ENCODE peak calls at places on chromosomes 2 and 18, in ten cellular contexts. K is pancreas, Q is heart right ventricle, S is RWPE2, I is IMR-90, J is HCT116, H is lower lobe of right lung, Y is A549, E is psoas muscle, M is gastrocnemius medialis. V is an unnamed sample.

GRCh38 chr18:59220164-59220783 is 316 bp downstream of the GRP start:
- ATAC-seq in K (no peak), Q (no peak), S (peak), I (no peak), J (no peak), H (no peak), Y (peak), E (no peak), M (no peak), V (no peak)

GRCh38 chr2:225140761-225141160 is 98.5 kb upstream of the DOCK10 start:
- ATAC-seq in K (no peak), Q (no peak), S (no peak), I (no peak), J (no peak), H (no peak), Y (no peak), E (no peak), M (no peak), V (no peak)

GRCh38 chr18:23662309-23663263 is at the start of gene ANKRD29:
- ATAC-seq in K (peak), Q (peak), S (peak), I (peak), J (peak), H (peak), Y (peak), E (peak), M (peak), V (peak)

GRCh38 chr2:110101911-110102774 is 13.5 kb downstream of the MALL start:
- ATAC-seq in K (peak), Q (no peak), S (no peak), I (no peak), J (no peak), H (no peak), Y (peak), E (no peak), M (no peak), V (no peak)

GRCh38 chr18:23885750-23886149 is 128.8 kb upstream of the TTC39C start:
- ATAC-seq in K (no peak), Q (no peak), S (no peak), I (no peak), J (no peak), H (no peak), Y (no peak), E (no peak), M (no peak), V (no peak)

GRCh38 chr2:64331846-64332245 is 122.1 kb upstream of the LGALSL start:
- ATAC-seq in K (no peak), Q (no peak), S (no peak), I (no peak), J (no peak), H (no peak), Y (no peak), E (peak), M (no peak), V (no peak)

GRCh38 chr2:213187386-213187785 is 36.0 kb upstream of the IKZF2 start:
- ATAC-seq in K (no peak), Q (no peak), S (no peak), I (no peak), J (no peak), H (no peak), Y (no peak), E (no peak), M (no peak), V (no peak)

GRCh38 chr18:22020127-22020866 is 149.1 kb upstream of the GATA6 start:
- ATAC-seq in K (peak), Q (no peak), S (no peak), I (no peak), J (no peak), H (peak), Y (no peak), E (no peak), M (no peak), V (no peak)

GRCh38 chr18:76251691-76252090 is 243.4 kb downstream of the ZNF516 start:
- ATAC-seq in K (no peak), Q (no peak), S (no peak), I (no peak), J (no peak), H (no peak), Y (no peak), E (no peak), M (no peak), V (no peak)

GRCh38 chr18:61750840-61751668 is 141.8 kb downstream of the RNF152 start:
- ATAC-seq in K (no peak), Q (peak), S (no peak), I (no peak), J (no peak), H (no peak), Y (no peak), E (no peak), M (no peak), V (no peak)

GRCh38 chr2:241869087-241869961 is at the start of gene RTP5:
- ATAC-seq in K (no peak), Q (no peak), S (no peak), I (no peak), J (no peak), H (no peak), Y (no peak), E (no peak), M (no peak), V (no peak)

GRCh38 chr18:35697869-35698268 is 116.3 kb downstream of the GALNT1 start:
- ATAC-seq in K (no peak), Q (no peak), S (no peak), I (no peak), J (no peak), H (no peak), Y (no peak), E (no peak), M (no peak), V (no peak)

GRCh38 chr2:16161768-16162490 is 221.6 kb downstream of the MYCN start:
- ATAC-seq in K (no peak), Q (no peak), S (no peak), I (no peak), J (no peak), H (no peak), Y (no peak), E (no peak), M (no peak), V (no peak)

GRCh38 chr2:232866104-232866503 is 4.0 kb upstream of the SNORC start:
- ATAC-seq in K (no peak), Q (no peak), S (no peak), I (no peak), J (no peak), H (no peak), Y (no peak), E (no peak), M (no peak), V (no peak)

GRCh38 chr18:3162181-3162580 is 57.6 kb downstream of the MYOM1 start:
- ATAC-seq in K (peak), Q (no peak), S (no peak), I (no peak), J (peak), H (peak), Y (no peak), E (peak), M (peak), V (no peak)

GRCh38 chr2:102093662-102094061 is 48.9 kb upstream of the IL1R1 start:
- ATAC-seq in K (no peak), Q (no peak), S (no peak), I (no peak), J (no peak), H (no peak), Y (no peak), E (no peak), M (no peak), V (no peak)

GRCh38 chr2:165743442-165743841 is 50.6 kb downstream of the GALNT3 start:
- ATAC-seq in K (no peak), Q (no peak), S (no peak), I (no peak), J (no peak), H (no peak), Y (no peak), E (no peak), M (no peak), V (no peak)

GRCh38 chr18:32443356-32443755 is 27.3 kb downstream of the GAREM1 start:
- ATAC-seq in K (no peak), Q (no peak), S (no peak), I (no peak), J (no peak), H (no peak), Y (no peak), E (no peak), M (no peak), V (no peak)

GRCh38 chr18:32440478-32440877 is 30.2 kb downstream of the GAREM1 start:
- ATAC-seq in K (no peak), Q (no peak), S (no peak), I (no peak), J (no peak), H (no peak), Y (no peak), E (no peak), M (no peak), V (no peak)

GRCh38 chr18:32439802-32440201 is 30.9 kb downstream of the GAREM1 start:
- ATAC-seq in K (no peak), Q (no peak), S (no peak), I (no peak), J (peak), H (no peak), Y (peak), E (no peak), M (no peak), V (no peak)

GRCh38 chr18:32442575-32442974 is 28.1 kb downstream of the GAREM1 start:
- ATAC-seq in K (no peak), Q (no peak), S (no peak), I (no peak), J (no peak), H (no peak), Y (no peak), E (no peak), M (no peak), V (no peak)

DNA sequence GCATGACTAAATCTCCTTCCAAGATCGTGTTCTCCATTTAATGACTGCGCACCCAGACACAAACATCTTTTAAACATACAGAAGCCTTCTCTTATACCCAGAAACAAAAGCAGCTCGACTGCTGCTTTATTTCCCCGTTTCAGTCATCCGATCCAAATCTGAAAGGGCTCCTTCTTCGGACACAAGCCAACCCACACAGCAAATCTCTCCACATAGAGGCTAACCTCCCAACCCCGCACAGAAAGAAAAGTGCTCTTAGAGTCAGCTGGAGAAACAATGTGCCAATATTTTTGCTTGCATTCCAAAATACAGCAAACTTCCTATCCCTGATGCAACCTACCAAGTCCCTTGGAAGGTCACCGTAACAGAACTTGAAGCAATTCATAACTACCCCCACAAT is 29.1 kb downstream of the GAREM1 start:
- ATAC-seq in K (no peak), Q (peak), S (no peak), I (no peak), J (no peak), H (peak), Y (no peak), E (peak), M (no peak), V (no peak)
- H3K4me3 ChIP-seq in K (no peak), Q (peak), S (no peak), I (no peak), J (no peak), H (peak), Y (no peak), E (peak), M (peak), V (no peak)

GRCh38 chr2:170714156-170715061 is 728 bp upstream of the SP5 start:
- ATAC-seq in K (peak), Q (peak), S (peak), I (no peak), J (peak), H (peak), Y (peak), E (peak), M (peak), V (peak)
- H3K4me3 ChIP-seq in K (peak), Q (peak), S (peak), I (peak), J (peak), H (peak), Y (peak), E (peak), M (peak), V (peak)

DNA sequence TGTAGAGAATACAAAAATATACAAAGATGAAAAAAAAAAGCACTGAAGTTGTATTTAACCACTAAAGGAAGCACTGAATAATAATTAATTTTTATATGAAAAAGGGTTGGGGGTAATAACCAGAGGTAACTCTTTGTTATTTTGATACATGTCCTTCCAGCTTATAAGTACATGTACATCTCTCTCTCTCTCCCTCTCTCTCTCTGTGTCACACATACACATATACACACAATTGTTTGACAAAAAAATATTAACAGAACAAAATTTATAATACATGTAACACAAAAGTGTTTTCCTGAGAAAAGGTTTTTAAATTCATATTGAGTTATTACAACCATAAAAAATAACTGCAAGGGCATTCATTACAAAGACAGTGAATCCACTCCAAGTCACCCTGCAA is 4.6 kb downstream of the WIPF1 start:
- ATAC-seq in K (no peak), Q (no peak), S (no peak), I (no peak), J (no peak), H (no peak), Y (no peak), E (no peak), M (no peak), V (no peak)
- H3K4me3 ChIP-seq in K (no peak), Q (peak), S (no peak), I (no peak), J (no peak), H (peak), Y (no peak), E (peak), M (peak), V (no peak)

GRCh38 chr2:221914334-221914733 is 342.2 kb upstream of the EPHA4 start:
- ATAC-seq in K (no peak), Q (no peak), S (no peak), I (no peak), J (no peak), H (no peak), Y (no peak), E (no peak), M (no peak), V (no peak)

GRCh38 chr2:221911316-221911715 is 339.2 kb upstream of the EPHA4 start:
- ATAC-seq in K (no peak), Q (no peak), S (no peak), I (no peak), J (no peak), H (no peak), Y (no peak), E (no peak), M (no peak), V (no peak)

GRCh38 chr2:221915926-221916325 is 343.8 kb upstream of the EPHA4 start:
- ATAC-seq in K (no peak), Q (no peak), S (no peak), I (no peak), J (no peak), H (no peak), Y (no peak), E (no peak), M (no peak), V (no peak)

GRCh38 chr2:221908518-221908917 is 336.4 kb upstream of the EPHA4 start:
- ATAC-seq in K (no peak), Q (no peak), S (no peak), I (no peak), J (no peak), H (no peak), Y (no peak), E (no peak), M (no peak), V (no peak)

DNA sequence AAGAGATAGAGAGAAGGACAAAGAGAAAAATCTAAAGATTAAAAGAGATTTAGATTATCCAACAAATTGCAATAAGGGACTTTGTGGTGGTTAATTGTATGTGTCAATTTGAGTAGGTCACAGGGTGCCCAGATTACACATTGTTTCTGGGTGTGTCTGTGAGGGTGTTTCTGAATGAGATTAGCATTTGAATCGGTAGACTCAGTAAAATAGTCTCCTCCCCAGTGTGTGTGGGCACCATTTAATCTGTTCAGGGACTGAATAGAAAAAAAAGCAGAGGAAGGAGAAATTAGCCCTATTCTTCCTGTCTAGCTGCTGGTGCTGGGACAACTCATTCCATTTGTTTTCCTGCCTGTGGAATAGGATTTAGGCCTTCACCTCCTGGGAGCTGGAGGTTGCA is 339.8 kb upstream of the EPHA4 start:
- ATAC-seq in K (no peak), Q (no peak), S (no peak), I (no peak), J (no peak), H (no peak), Y (no peak), E (no peak), M (no peak), V (no peak)
- H3K4me3 ChIP-seq in K (no peak), Q (no peak), S (no peak), I (no peak), J (no peak), H (no peak), Y (no peak), E (no peak), M (no peak), V (no peak)

GRCh38 chr2:170717991-170718589 is 3.0 kb downstream of the SP5 start:
- ATAC-seq in K (no peak), Q (no peak), S (no peak), I (no peak), J (no peak), H (no peak), Y (no peak), E (no peak), M (no peak), V (no peak)

GRCh38 chr2:170715932-170716777 is 1.0 kb downstream of the SP5 start:
- ATAC-seq in K (no peak), Q (no peak), S (peak), I (no peak), J (no peak), H (peak), Y (peak), E (peak), M (no peak), V (no peak)

GRCh38 chr2:170715062-170715931 is at the start of gene SP5:
- ATAC-seq in K (peak), Q (peak), S (peak), I (peak), J (peak), H (peak), Y (peak), E (peak), M (peak), V (peak)

GRCh38 chr2:170717599-170717963 is 2.4 kb downstream of the SP5 start:
- ATAC-seq in K (no peak), Q (no peak), S (no peak), I (no peak), J (no peak), H (no peak), Y (no peak), E (no peak), M (no peak), V (no peak)

DNA sequence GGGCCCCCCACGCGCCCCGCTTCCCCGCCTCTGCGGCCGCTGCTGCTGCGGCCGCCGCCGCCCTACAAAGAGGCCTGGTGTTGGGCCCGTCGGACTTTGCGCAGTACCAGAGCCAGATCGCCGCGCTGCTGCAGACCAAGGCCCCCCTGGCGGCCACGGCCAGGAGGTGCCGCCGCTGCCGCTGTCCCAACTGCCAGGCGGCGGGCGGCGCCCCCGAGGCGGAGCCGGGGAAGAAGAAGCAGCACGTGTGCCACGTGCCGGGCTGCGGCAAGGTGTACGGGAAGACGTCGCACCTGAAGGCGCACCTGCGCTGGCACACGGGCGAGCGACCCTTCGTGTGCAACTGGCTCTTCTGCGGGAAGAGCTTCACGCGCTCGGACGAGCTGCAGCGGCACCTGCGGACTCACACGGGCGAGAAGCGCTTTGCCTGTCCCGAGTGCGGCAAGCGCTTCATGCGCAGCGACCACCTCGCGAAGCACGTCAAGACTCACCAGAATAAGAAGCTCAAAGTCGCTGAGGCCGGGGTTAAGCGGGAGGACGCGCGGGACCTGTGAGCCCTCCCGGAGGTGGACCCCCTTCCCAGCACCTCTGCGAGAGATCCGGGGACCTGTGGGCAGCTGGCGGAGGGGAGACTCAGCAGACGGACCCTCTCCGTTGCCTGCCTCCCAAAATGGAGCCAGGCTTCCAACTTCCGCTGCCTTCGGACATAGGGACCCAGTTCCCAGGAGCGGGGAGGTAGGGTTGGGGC is 1.9 kb downstream of the SP5 start:
- ATAC-seq in K (no peak), Q (no peak), S (no peak), I (peak), J (no peak), H (peak), Y (peak), E (peak), M (peak), V (peak)
- H3K4me3 ChIP-seq in K (peak), Q (peak), S (no peak), I (no peak), J (no peak), H (peak), Y (peak), E (peak), M (peak), V (peak)

GRCh38 chr2:149586063-149586462 is 1.5 kb downstream of the MMADHC start:
- ATAC-seq in K (no peak), Q (no peak), S (no peak), I (no peak), J (no peak), H (no peak), Y (no peak), E (no peak), M (no peak), V (no peak)
- H3K4me3 ChIP-seq in K (peak), Q (peak), S (peak), I (peak), J (peak), H (peak), Y (peak), E (peak), M (peak), V (peak)

GRCh38 chr2:172234716-172235661 is 132.3 kb upstream of the DLX2 start:
- ATAC-seq in K (peak), Q (peak), S (no peak), I (no peak), J (no peak), H (no peak), Y (peak), E (peak), M (peak), V (no peak)
- H3K4me3 ChIP-seq in K (peak), Q (peak), S (no peak), I (peak), J (no peak), H (peak), Y (peak), E (peak), M (peak), V (no peak)

GRCh38 chr2:120818441-120818920 is 82.8 kb downstream of the GLI2 start:
- ATAC-seq in K (peak), Q (no peak), S (no peak), I (peak), J (no peak), H (peak), Y (peak), E (peak), M (no peak), V (peak)

GRCh38 chr2:120820263-120820884 is 84.7 kb downstream of the GLI2 start:
- ATAC-seq in K (no peak), Q (peak), S (no peak), I (peak), J (no peak), H (peak), Y (no peak), E (peak), M (peak), V (no peak)

GRCh38 chr2:120817956-120818325 is 82.3 kb downstream of the GLI2 start:
- ATAC-seq in K (no peak), Q (no peak), S (no peak), I (no peak), J (no peak), H (no peak), Y (no peak), E (no peak), M (no peak), V (no peak)

GRCh38 chr2:120820885-120821279 is 85.2 kb downstream of the GLI2 start:
- ATAC-seq in K (no peak), Q (peak), S (no peak), I (peak), J (no peak), H (no peak), Y (no peak), E (no peak), M (peak), V (peak)

DNA sequence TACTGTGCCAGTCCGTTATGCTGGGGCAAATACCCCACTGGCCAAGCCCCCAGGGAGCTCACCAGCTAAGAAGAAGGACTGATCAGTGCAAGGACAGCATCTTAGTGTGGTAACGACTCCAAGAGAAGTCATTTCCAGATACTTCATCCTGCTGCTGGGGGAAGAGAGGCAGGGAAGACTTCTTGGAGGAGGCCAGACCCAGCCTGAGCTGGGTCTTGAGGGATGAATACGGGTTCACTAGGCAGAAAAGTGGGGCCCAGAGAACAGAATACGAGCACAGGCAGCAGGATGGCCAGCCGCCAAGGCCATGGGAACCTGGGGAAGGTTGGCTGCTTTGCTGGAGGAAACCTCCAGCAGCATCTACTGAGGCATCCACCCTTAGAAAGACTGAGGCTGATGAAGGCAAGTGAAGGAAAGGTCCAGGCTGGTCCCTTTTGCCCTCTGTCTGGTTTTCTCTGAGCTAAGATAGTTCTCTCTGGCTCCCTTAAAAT is 84.1 kb downstream of the GLI2 start:
- ATAC-seq in K (no peak), Q (no peak), S (no peak), I (no peak), J (no peak), H (no peak), Y (no peak), E (no peak), M (no peak), V (no peak)
- H3K4me3 ChIP-seq in K (no peak), Q (peak), S (no peak), I (no peak), J (no peak), H (no peak), Y (no peak), E (no peak), M (no peak), V (no peak)

V was measured in gastroesophageal sphincter.